ENCODE peak calls at places on chromosomes 16 and 17, in five cellular contexts. B, R, O, X and D are unnamed samples.

GRCh38 chr16:792221-792995 is 4.0 kb downstream of the CHTF18 start:
- DNase-seq in X (no peak), O (no peak), B (no peak), R (no peak), D (no peak)

GRCh38 chr17:82240506-82241182 is 11.8 kb downstream of the SLC16A3 start:
- DNase-seq in O (peak; percentile 64), X (no peak), B (no peak), R (no peak), D (no peak)

GRCh38 chr16:16028311-16028999 is 79.0 kb downstream of the ABCC1 start:
- DNase-seq in B (no peak), O (no peak), X (no peak), R (peak; percentile 77), D (peak; percentile 64)

GRCh38 chr16:88706965-88707871 is 915 bp downstream of the CTU2 start:
- DNase-seq in X (no peak), B (no peak), R (no peak), O (no peak), D (no peak)

GRCh38 chr16:86854895-86855294 is 276.5 kb downstream of the FOXL1 start:
- DNase-seq in B (no peak), O (no peak), X (no peak), R (no peak), D (no peak)

GRCh38 chr16:1659071-1659470 is 19.0 kb upstream of the JPT2 start:
- DNase-seq in X (no peak), R (no peak), O (no peak), B (no peak), D (no peak)

GRCh38 chr17:19338031-19338990 is 24.2 kb downstream of the B9D1 start:
- DNase-seq in O (peak; percentile 80), R (peak; percentile 74), B (no peak), X (peak; percentile 75), D (peak; percentile 66)

GRCh38 chr16:2771496-2772402 is 5.3 kb downstream of the ELOB start:
- DNase-seq in X (no peak), B (no peak), O (no peak), R (no peak), D (no peak)

GRCh38 chr17:69802045-69802740 is 272.8 kb upstream of the KCNJ16 start:
- DNase-seq in O (no peak), R (no peak), B (no peak), X (peak; percentile 48), D (no peak)

GRCh38 chr16:31253642-31254045 is 6.1 kb upstream of the ITGAM start:
- DNase-seq in R (peak; percentile 27), O (no peak), X (no peak), B (no peak), D (no peak)

DNA sequence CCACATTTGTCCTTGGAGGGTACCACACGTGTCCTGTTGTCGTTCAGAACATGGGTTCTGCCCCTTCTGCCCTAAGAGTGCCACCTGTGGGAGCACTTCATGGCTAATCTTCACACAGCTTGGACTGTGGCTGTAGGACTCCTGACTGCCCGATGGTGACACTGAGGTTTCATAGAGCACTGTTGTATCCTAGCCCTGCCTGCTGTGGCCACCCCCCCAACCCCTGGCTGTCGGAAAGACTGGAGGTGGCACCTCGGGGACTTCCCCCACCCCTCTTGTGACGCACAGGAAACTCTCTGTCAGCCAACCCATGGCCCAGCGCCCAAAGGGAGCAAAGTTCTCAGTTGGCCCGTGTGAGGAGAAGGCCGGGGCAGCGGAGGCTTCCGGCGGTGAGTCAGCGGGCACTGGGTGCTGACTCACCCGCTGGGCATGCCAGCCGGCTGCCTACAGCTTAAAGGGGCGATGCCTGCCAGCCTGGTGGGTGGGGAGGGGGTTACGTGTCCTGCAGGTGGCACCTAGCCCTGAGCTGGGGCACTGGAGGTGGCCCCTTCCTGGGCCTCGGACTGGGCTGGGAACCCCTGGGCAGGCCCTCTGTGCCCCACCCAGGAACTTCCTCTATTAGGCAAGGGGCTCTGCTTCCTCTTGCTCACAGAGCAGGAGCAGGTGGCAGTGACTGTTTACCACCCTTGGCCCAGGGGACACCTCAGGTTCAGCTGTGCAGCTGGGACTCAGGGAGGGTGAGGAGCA is 3.4 kb downstream of the MAP2K3 start:
- DNase-seq in R (peak; percentile 99), B (peak; percentile 88), O (peak; percentile 98), X (no peak), D (peak; percentile 98)
- TF ChIP-seq POLR2A in R (peak; percentile 70), B (no peak), O (peak; percentile 22), X (no peak), D (peak; percentile 26)

DNA sequence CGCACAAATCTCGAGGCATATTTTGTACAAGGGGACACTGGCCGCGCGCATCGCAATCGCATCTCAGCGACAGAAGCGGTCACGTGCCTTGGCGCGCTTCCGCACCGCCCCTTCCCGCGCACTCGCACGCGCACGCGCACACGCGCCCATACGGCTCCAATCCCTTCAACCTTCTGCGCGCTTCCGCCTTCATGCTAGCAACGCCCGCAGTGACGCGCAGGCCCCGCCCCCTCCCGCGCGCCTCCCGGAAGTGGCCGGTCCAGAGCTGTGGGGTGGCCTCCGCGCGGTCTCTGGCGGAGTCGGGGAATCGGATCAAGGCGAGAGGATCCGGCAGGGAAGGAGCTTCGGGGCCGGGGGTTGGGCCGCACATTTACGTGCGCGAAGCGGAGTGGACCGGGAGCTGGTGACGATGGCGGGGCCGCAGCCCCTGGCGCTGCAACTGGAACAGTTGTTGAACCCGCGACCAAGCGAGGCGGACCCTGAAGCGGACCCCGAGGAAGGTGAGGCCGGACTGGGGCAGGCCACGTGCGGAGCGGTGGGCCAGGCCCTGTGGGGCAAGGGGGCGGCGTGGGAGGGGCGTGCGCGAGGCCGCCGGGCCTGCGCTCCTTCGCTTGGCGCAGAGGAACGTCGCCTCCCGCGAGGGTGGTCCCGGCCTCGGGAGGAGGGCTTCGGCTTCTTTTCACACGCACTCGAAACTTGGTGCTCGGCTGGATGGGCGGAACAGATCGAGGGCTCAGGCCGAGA is at the start of gene AATF:
- DNase-seq in B (peak; percentile 96), O (peak; percentile 98), X (peak; percentile 99), R (peak; percentile 98), D (peak; percentile 96)
- H3K27ac ChIP-seq in B (peak within 1 kb of the TSS; percentile 81), O (peak within 1 kb of the TSS; percentile 94), X (peak within 1 kb of the TSS; percentile 68), R (peak within 1 kb of the TSS; percentile 94), D (peak within 1 kb of the TSS; percentile 93)

GRCh38 chr17:15265131-15265530 is at the start of gene PMP22:
- DNase-seq in B (peak; percentile 52), X (no peak), R (no peak), O (peak; percentile 86), D (no peak)
- TF ChIP-seq POLR2A in B (no peak), X (no peak), R (no peak), O (peak; percentile 29), D (no peak)

GRCh38 chr17:40906613-40907012 is 21.6 kb upstream of the KRT20 start:
- DNase-seq in O (no peak), R (no peak), X (no peak), B (no peak), D (no peak)

GRCh38 chr17:40910441-40910841 is 25.4 kb upstream of the KRT20 start:
- DNase-seq in X (no peak), R (no peak), O (no peak), B (no peak), D (no peak)

GRCh38 chr17:40909755-40910154 is 24.7 kb upstream of the KRT20 start:
- DNase-seq in O (no peak), X (no peak), R (no peak), B (no peak), D (no peak)

GRCh38 chr17:40912506-40913220 is 24.8 kb downstream of the KRT23 start:
- DNase-seq in O (no peak), B (no peak), R (no peak), X (no peak), D (no peak)

GRCh38 chr17:40909351-40909750 is 24.3 kb upstream of the KRT20 start:
- DNase-seq in X (peak; percentile 70), B (peak; percentile 74), O (peak; percentile 89), R (peak; percentile 81), D (peak; percentile 67)
- H3K27ac ChIP-seq in X (no peak overlapping the region), B (peak overlapping the region; percentile 83), O (peak overlapping the region; percentile 72), R (no peak overlapping the region), D (no peak overlapping the region)

GRCh38 chr16:67230809-67231660 is 4.1 kb downstream of the TMEM208 start:
- DNase-seq in R (peak; percentile 48), O (no peak), X (no peak), B (no peak), D (peak; percentile 45)

GRCh38 chr16:67228905-67229304 is 2.0 kb downstream of the TMEM208 start:
- DNase-seq in R (no peak), O (no peak), X (no peak), B (no peak), D (no peak)

GRCh38 chr16:67227567-67227921 is 614 bp downstream of the TMEM208 start:
- DNase-seq in O (no peak), R (no peak), B (no peak), X (no peak), D (no peak)

GRCh38 chr16:67228034-67228785 is 1.3 kb downstream of the TMEM208 start:
- DNase-seq in X (no peak), R (no peak), O (no peak), B (no peak), D (no peak)

GRCh38 chr16:67229906-67230808 is 3.2 kb downstream of the TMEM208 start:
- DNase-seq in X (no peak), R (no peak), O (no peak), B (no peak), D (peak; percentile 47)
- TF ChIP-seq POLR2A in X (no peak), R (no peak), O (no peak), B (no peak), D (no peak)

GRCh38 chr17:43713494-43714162 is 45.0 kb downstream of the SOST start:
- DNase-seq in R (no peak), O (no peak), B (no peak), X (peak; percentile 70), D (no peak)
- H3K27ac ChIP-seq in R (peak overlapping the region; percentile 10), O (no peak overlapping the region), B (no peak overlapping the region), X (no peak overlapping the region), D (no peak overlapping the region)